ENCODE peak calls at places on chromosomes 16 and 17, in seven cellular contexts. R, M, Z, I, U, B and L are unnamed samples.

GRCh38 chr17:36135465-36135864 is 31.8 kb downstream of the CCL4 start:
- DNase-seq in R (no peak), M (no peak), Z (no peak), I (no peak), U (no peak), B (no peak), L (no peak)

GRCh38 chr16:81456523-81457325 is 12.1 kb downstream of the CMIP start:
- DNase-seq in R (no peak), M (no peak), Z (no peak), I (no peak), U (no peak), B (no peak), L (no peak)

GRCh38 chr17:6090253-6090652 is 20.1 kb downstream of the WSCD1 start:
- DNase-seq in R (no peak), M (no peak), Z (no peak), I (no peak), U (no peak), B (no peak), L (no peak)

GRCh38 chr17:19703776-19704371 is 12.5 kb downstream of the SLC47A2 start:
- DNase-seq in R (no peak), M (no peak), Z (no peak), I (no peak), U (no peak), B (no peak), L (no peak)

GRCh38 chr16:67845291-67846062 is 1.3 kb upstream of the NUTF2 start:
- DNase-seq in R (no peak), M (no peak), Z (no peak), I (no peak), U (no peak), B (no peak), L (no peak)

GRCh38 chr17:29914819-29915537 is 15.1 kb downstream of the SSH2 start:
- DNase-seq in R (no peak), M (no peak), Z (no peak), I (no peak), U (no peak), B (no peak), L (no peak)

GRCh38 chr16:68468849-68469248 is 20.5 kb upstream of the SMPD3 start:
- DNase-seq in R (no peak), M (no peak), Z (no peak), I (no peak), U (no peak), B (no peak), L (no peak)

GRCh38 chr16:81053761-81054160 is 18.1 kb downstream of the ATMIN start:
- DNase-seq in R (no peak), M (no peak), Z (no peak), I (no peak), U (no peak), B (no peak), L (no peak)

GRCh38 chr16:75351183-75351582 is 82.1 kb downstream of the CFDP1 start:
- DNase-seq in R (no peak), M (no peak), Z (no peak), I (peak; percentile 10), U (no peak), B (no peak), L (no peak)

GRCh38 chr16:63998-64913 is 8.2 kb downstream of the RHBDF1 start:
- DNase-seq in R (no peak), M (no peak), Z (no peak), I (no peak), U (no peak), B (no peak), L (no peak)

GRCh38 chr17:61284174-61284573 is 115.5 kb upstream of the TBX2 start:
- DNase-seq in R (no peak), M (no peak), Z (no peak), I (no peak), U (no peak), B (no peak), L (no peak)

GRCh38 chr17:82687375-82687861 is 11.1 kb downstream of the RAB40B start:
- DNase-seq in R (peak; percentile 49), M (no peak), Z (no peak), I (peak; percentile 83), U (no peak), B (peak; percentile 21), L (no peak)

GRCh38 chr16:58426095-58426494 is 33.8 kb downstream of the GINS3 start:
- DNase-seq in R (no peak), M (no peak), Z (peak; percentile 37), I (no peak), U (peak; percentile 16), B (peak; percentile 49), L (no peak)

GRCh38 chr16:1918890-1919679 is 870 bp upstream of the HS3ST6 start:
- DNase-seq in R (no peak), M (no peak), Z (no peak), I (no peak), U (no peak), B (no peak), L (no peak)

GRCh38 chr17:28471531-28472342 is 1.7 kb upstream of the SLC13A2 start:
- DNase-seq in R (no peak), M (no peak), Z (no peak), I (no peak), U (no peak), B (no peak), L (no peak)

GRCh38 chr16:49731911-49732310 is 124.0 kb downstream of the ZNF423 start:
- DNase-seq in R (no peak), M (no peak), Z (no peak), I (no peak), U (no peak), B (no peak), L (no peak)

GRCh38 chr17:52837502-52837901 is 679.0 kb upstream of the CA10 start:
- DNase-seq in R (no peak), M (no peak), Z (no peak), I (no peak), U (no peak), B (no peak), L (no peak)

GRCh38 chr17:19645608-19646250 is 2.8 kb upstream of the ALDH3A2 start:
- DNase-seq in R (no peak), M (no peak), Z (peak; percentile 30), I (peak; percentile 40), U (no peak), B (peak; percentile 43), L (no peak)

GRCh38 chr17:49496183-49496865 is 1.2 kb downstream of the NGFR start:
- DNase-seq in R (peak; percentile 81), M (peak; percentile 71), Z (peak; percentile 85), I (peak; percentile 83), U (peak; percentile 90), B (peak; percentile 74), L (peak; percentile 89)

DNA sequence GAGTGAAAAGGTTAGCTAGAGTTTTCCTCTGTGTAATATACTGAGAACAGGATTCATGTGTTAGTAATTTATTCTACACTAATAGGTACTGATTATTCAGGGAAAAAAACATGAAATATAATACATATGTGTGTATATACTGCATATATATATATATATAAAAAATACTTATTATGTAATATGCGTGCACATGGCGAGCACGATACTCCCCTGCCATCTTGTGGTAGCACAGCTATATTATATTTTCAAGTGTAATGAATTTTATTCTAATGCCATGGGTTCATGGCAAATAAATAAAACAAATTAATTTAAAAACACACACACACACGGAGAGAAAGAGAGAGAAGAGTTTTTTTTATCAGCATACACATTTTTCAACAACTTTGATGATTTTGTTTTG is 460.6 kb downstream of the KCNJ2 start:
- DNase-seq in R (no peak), M (no peak), Z (no peak), I (peak; percentile 24), U (no peak), B (no peak), L (no peak)
- TF ChIP-seq CTCF in R (no peak), M (no peak), Z (peak; percentile 34), I (peak; percentile 78), U (no peak), B (no peak), L (peak; percentile 20)

GRCh38 chr17:40363480-40363838 is 1.1 kb downstream of the GJD3 start:
- DNase-seq in R (no peak), M (no peak), Z (no peak), I (no peak), U (peak; percentile 75), B (no peak), L (no peak)

GRCh38 chr17:40366076-40366860 is 1.7 kb upstream of the GJD3 start:
- DNase-seq in R (peak; percentile 49), M (no peak), Z (no peak), I (no peak), U (no peak), B (no peak), L (no peak)

GRCh38 chr17:40362696-40363479 is 1.6 kb downstream of the GJD3 start:
- DNase-seq in R (peak; percentile 83), M (peak; percentile 32), Z (peak; percentile 56), I (peak; percentile 97), U (peak; percentile 85), B (peak; percentile 86), L (no peak)

GRCh38 chr17:40364906-40365305 is 369 bp upstream of the GJD3 start:
- DNase-seq in R (peak; percentile 53), M (no peak), Z (no peak), I (no peak), U (peak; percentile 52), B (no peak), L (no peak)

GRCh38 chr17:40364121-40364861 is at the start of gene GJD3:
- DNase-seq in R (peak; percentile 56), M (no peak), Z (no peak), I (no peak), U (peak; percentile 57), B (no peak), L (no peak)
- H3K4me3 ChIP-seq in R (peak within 1 kb of the TSS; percentile 73), M (peak within 1 kb of the TSS; percentile 38), Z (peak within 1 kb of the TSS; percentile 60), I (peak within 1 kb of the TSS; percentile 61), U (peak within 1 kb of the TSS; percentile 43), B (peak within 1 kb of the TSS; percentile 66), L (peak within 1 kb of the TSS; percentile 60)

DNA sequence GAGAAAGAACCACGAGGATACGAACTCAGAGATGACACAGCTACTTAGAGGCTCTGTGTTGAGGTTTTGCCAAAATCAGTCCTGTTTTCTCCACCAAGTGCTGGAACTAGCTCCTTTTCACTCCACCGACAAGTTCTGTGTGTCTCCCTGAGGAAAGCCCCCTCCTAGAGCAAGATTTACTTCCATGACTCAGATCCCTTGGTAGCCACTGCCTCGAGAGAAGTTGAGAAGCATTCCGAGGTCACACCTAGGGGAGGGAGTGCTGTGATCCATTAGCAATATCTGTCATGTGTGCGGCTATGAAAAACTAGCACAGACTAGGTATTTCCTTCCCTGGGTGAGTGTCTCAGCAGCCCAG is 30.6 kb downstream of the IL21R start:
- DNase-seq in R (no peak), M (peak; percentile 2), Z (no peak), I (no peak), U (no peak), B (peak; percentile 10), L (no peak)
- TF ChIP-seq POLR2A in R (no peak), M (no peak), Z (no peak), I (no peak), U (no peak), B (no peak), L (no peak)

DNA sequence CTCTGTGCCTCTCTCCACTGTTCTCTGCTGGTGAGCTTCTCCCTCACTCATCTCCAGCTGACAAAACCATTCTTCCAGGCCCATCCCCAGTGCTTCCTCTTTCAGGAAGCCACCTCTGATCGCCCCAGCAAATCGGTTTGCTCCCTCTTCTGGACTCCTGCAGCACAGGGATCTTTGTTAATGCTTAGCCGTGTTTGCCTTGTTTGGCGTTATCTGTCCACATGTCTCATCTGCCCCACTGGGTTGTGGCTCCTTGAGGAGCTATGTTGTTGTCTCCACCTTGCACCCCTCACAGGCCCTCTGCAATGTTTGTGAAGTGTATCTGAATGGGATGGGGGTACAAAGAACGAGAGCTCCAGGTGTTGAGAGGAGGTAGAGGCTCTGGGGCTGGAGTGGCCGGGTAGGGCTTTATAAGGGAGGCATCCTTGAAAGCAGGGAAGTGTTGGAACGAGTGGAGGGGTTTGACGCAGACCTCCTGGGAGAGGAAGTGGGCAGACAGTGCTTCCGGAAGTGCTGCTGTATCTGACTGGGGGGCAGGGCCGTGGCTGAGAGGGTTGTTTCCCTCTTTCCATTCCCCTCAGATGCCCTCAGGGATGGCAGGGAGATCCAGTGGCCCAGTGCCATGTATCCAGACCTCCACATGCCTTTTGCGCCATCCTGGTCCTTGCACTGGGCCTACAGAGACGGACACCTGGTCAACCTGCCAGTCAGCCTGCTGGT is 27.8 kb downstream of the CASKIN2 start:
- DNase-seq in R (no peak), M (no peak), Z (peak; percentile 78), I (no peak), U (peak; percentile 74), B (peak; percentile 64), L (no peak)
- TF ChIP-seq CTCF in R (no peak), M (no peak), Z (no peak), I (no peak), U (no peak), B (peak; percentile 4), L (no peak)